ENCODE peak calls at places on chromosomes 2 and 18, in five cellular contexts. Y is ascending aorta; U is EL; H is stimulated activated CD4-positive, alpha-beta T cell treated with anti-CD3 and anti-CD28 coated beads, Interleukin-12 subunit alpha, Interleukin-12 subunit beta, amount 100 ng/mL, for 48 hours; J is stimulated activated CD8-positive, alpha-beta memory T cell treated with anti-CD3 and anti-CD28 coated beads, Interleukin-12 subunit alpha, Interleukin-12 subunit beta, amount 100 ng/mL, for 1 hour. K is an unnamed sample.

GRCh38 chr2:180656455-180656847 is 324.0 kb upstream of the UBE2E3 start:
- DNase-seq in Y (no peak), U (peak), H (no peak), J (no peak), K (no peak)

GRCh38 chr2:104872866-104873688 is 19.2 kb downstream of the POU3F3 start:
- DNase-seq in Y (no peak), U (peak), H (peak), J (no peak), K (peak)

GRCh38 chr2:54050445-54050844 is 65.0 kb upstream of the ACYP2 start:
- DNase-seq in Y (no peak), U (no peak), H (no peak), J (no peak), K (no peak)

GRCh38 chr18:23924813-23925212 is 89.7 kb upstream of the TTC39C start:
- DNase-seq in Y (no peak), U (peak), H (no peak), J (no peak), K (no peak)

GRCh38 chr2:240595381-240596079 is 9.0 kb downstream of the CAPN10 start:
- DNase-seq in Y (peak), U (no peak), H (no peak), J (no peak), K (no peak)

GRCh38 chr2:105344704-105345345 is 7.5 kb downstream of the C2orf49 start:
- DNase-seq in Y (no peak), U (peak), H (no peak), J (no peak), K (no peak)

GRCh38 chr2:83069724-83070123 is 1389.4 kb downstream of the SUCLG1 start:
- DNase-seq in Y (no peak), U (peak), H (no peak), J (no peak), K (no peak)

GRCh38 chr2:214410918-214411554 is at the start of gene VWC2L:
- DNase-seq in Y (peak), U (peak), H (no peak), J (no peak), K (peak)

GRCh38 chr2:137705296-137705695 is 259.0 kb upstream of the HNMT start:
- DNase-seq in Y (no peak), U (no peak), H (no peak), J (no peak), K (no peak)

GRCh38 chr2:64574871-64575270 is 50.7 kb downstream of the AFTPH start:
- DNase-seq in Y (no peak), U (no peak), H (no peak), J (no peak), K (no peak)